ENCODE peak calls at places on chromosomes 2 and 18, in four cellular contexts. B is mucosa of descending colon, I is HCT116, T is OCI-LY7. R is an unnamed sample.

GRCh38 chr2:198326431-198326830 is 522.0 kb downstream of the PLCL1 start:
- DNase-seq in I (no peak), B (no peak), T (peak), R (no peak)

GRCh38 chr2:204691911-204692510 is 146.7 kb downstream of the PARD3B start:
- DNase-seq in B (peak), T (peak), I (peak), R (peak)

GRCh38 chr18:49548266-49548665 is 13.6 kb upstream of the LIPG start:
- DNase-seq in I (peak), B (no peak), T (no peak), R (no peak)

GRCh38 chr2:172082105-172082943 is 3.0 kb upstream of the DLX1 start:
- DNase-seq in B (no peak), I (no peak), T (no peak), R (no peak)

GRCh38 chr18:76937597-76937996 is 115.2 kb downstream of the ZNF236 start:
- DNase-seq in T (no peak), I (no peak), B (no peak), R (peak)

GRCh38 chr2:9768388-9768787 is 74.9 kb upstream of the TAF1B start:
- DNase-seq in T (no peak), B (peak), I (no peak), R (no peak)

GRCh38 chr2:157150747-157151146 is 106.8 kb upstream of the GALNT5 start:
- DNase-seq in T (no peak), B (no peak), I (no peak), R (no peak)

GRCh38 chr2:135607561-135607960 is 76.3 kb downstream of the R3HDM1 start:
- DNase-seq in I (no peak), T (no peak), B (no peak), R (no peak)

GRCh38 chr2:30422437-30422805 is 24.6 kb upstream of the LCLAT1 start:
- DNase-seq in T (no peak), B (peak), I (peak), R (no peak)

GRCh38 chr2:132760971-132761370 is 91.0 kb upstream of the LYPD1 start:
- DNase-seq in T (no peak), I (no peak), B (no peak), R (no peak)

GRCh38 chr2:851078-851477 is 99.6 kb upstream of the SNTG2 start:
- DNase-seq in B (no peak), I (no peak), T (no peak), R (no peak)

DNA sequence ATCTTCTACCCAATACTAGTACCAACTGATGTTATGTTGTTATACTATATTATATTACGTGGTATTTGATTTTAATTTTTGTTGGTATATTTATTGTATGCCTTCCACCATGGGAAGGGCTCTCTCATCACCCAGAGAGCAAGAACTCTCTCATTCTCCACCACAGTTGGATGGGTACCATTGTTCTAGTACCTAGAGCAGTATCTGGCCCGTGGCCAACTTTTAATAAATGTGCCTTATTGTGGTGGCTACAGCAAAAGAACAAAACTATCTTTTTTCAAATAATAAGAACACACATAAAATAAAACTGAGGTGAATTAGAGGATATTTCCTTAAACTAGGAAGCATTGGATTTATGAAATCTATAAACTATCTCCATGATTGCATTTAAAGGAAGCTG is 71.8 kb downstream of the PID1 start:
- DNase-seq in I (no peak), T (no peak), B (no peak), R (no peak)
- TF ChIP-seq CTCF in I (no peak), T (no peak), B (no peak), R (no peak)

GRCh38 chr2:14220101-14220500 is 412.4 kb upstream of the LRATD1 start:
- DNase-seq in B (no peak), I (no peak), T (no peak), R (no peak)

GRCh38 chr2:14223576-14223975 is 408.9 kb upstream of the LRATD1 start:
- DNase-seq in T (no peak), I (no peak), B (no peak), R (no peak)

GRCh38 chr2:14219306-14219705 is 413.2 kb upstream of the LRATD1 start:
- DNase-seq in T (no peak), I (no peak), B (no peak), R (no peak)
- TF ChIP-seq CTCF in T (no peak), I (no peak), B (no peak), R (no peak)

GRCh38 chr18:31942301-31942998 is 478 bp downstream of the TRAPPC8 start:
- DNase-seq in B (peak), T (peak), I (no peak), R (no peak)

GRCh38 chr18:31943895-31944816 is 1.2 kb upstream of the TRAPPC8 start:
- DNase-seq in I (no peak), B (no peak), T (no peak), R (no peak)

GRCh38 chr18:31941010-31941809 is 1.7 kb downstream of the TRAPPC8 start:
- DNase-seq in B (no peak), I (no peak), T (no peak), R (no peak)

GRCh38 chr18:31946305-31947046 is 3.5 kb upstream of the TRAPPC8 start:
- DNase-seq in B (no peak), T (no peak), I (no peak), R (no peak)

DNA sequence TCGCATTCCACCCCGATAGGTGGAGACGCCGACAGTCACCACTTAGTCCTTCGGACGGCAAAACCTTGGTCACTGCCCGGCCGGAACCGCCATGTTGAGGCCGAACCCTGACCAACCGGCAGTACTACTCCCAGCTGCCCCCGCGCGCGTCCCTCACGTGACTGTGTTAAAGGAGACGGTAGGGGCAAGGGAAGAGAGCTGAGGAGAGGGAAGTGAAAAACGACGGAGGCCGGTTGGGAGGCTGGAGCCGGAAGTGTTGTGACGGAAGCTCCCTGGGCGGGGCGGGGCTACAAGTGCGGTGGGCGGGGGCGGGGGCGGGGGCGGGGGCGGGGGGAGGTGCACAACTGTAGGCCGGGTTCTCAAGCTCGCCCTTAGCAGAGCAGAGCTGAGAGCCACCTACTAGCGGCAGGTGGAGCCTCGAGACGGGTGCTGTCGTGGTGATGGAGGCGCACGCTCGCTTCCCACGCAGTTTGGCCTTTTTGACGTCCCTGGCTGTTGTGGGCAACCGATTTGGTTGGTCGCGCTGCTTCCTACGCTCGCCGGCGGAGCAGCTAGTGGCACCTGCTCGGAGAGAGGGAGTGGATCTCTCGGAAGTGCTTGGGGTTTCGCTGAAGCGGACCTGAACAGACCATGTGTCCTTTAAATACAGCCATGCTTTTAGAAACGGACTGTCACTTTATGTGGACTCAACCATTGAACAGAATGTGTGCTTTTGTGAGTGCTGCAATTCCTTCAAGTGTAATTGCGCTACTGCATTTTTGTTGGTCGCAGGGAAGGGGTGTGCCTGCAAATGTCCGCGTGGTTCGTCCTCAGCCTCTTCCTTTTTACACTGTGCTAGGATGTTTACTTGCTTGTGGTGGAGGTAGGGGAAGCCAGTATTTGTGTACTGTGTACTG is at the start of gene TRAPPC8:
- DNase-seq in I (peak), T (peak), B (peak), R (peak)
- TF ChIP-seq CTCF in I (no peak), T (no peak), B (no peak), R (peak)

DNA sequence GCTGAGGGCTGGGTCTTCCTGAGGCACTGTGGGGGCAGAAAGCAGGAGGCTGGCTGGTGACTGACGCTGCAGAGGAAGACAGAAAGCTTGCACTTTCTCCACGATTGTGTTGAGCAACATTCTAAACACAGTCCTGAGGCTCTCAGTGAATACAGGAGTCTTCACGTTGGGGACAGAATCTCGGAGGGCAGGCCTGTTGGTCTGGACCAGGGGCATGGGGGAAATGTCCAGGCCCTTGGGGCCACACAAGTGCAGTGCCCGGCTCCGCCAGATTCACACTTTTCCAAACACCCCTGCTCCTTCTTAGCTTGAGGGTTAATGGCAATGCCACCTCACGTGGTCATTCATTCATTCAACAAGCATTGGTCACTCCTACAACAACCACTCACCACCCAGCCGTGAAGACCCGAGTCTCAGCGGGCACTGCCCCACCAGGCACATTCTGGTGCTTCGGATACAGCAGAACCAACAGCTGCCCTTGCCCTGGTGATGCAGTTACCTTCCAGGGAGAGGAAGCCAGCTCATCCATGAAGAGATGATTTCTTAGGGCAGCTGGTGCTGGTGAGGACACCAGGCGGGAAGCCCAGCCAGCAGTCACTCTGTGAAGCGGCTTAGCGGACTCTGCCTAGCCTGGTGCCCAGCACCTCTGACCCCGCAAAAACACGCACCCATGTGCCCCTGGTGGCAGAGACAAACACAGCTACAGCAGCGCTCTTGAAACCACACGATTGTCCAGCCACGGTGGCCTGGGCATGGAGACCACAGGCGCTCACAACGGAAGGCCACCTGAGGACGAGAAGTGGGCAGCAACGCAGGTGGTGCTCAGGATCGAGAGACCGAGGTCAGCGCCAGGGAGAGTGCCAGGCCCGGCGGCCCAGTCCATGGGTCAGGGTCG is 10.9 kb upstream of the GPC1 start:
- DNase-seq in B (no peak), I (no peak), T (no peak), R (no peak)
- TF ChIP-seq CTCF in B (no peak), I (no peak), T (no peak), R (no peak)

GRCh38 chr2:231393149-231394131 is 2.1 kb upstream of the B3GNT7 start:
- DNase-seq in T (peak), I (no peak), B (no peak), R (no peak)

GRCh38 chr2:231392431-231393148 is 2.9 kb upstream of the B3GNT7 start:
- DNase-seq in T (no peak), B (no peak), I (no peak), R (no peak)

GRCh38 chr2:231394201-231395141 is 1.0 kb upstream of the B3GNT7 start:
- DNase-seq in B (no peak), T (peak), I (no peak), R (no peak)

GRCh38 chr2:231390667-231391066 is 4.8 kb upstream of the B3GNT7 start:
- DNase-seq in T (no peak), B (no peak), I (no peak), R (no peak)

GRCh38 chr2:231391981-231392380 is 3.5 kb upstream of the B3GNT7 start:
- DNase-seq in T (peak), I (no peak), B (no peak), R (no peak)
- TF ChIP-seq CTCF in T (no peak), I (no peak), B (no peak), R (no peak)